ENCODE peak calls at places on chromosomes 13 and 19, in four cellular contexts. One of them, this sample, is unnamed.

GRCh38 chr19:53091413-53091812 is 11.8 kb downstream of the ZNF160 start:
- DNase-seq in WTC11: peak
- DNase-seq in RWPE1: no peak
- DNase-seq in lower leg skin: no peak
- DNase-seq in this sample: no peak

GRCh38 chr19:2523630-2524311 is 47.8 kb downstream of the GADD45B start:
- DNase-seq in WTC11: no peak
- DNase-seq in RWPE1: no peak
- DNase-seq in lower leg skin: no peak
- DNase-seq in this sample: no peak

GRCh38 chr13:49828452-49828851 is 36.0 kb upstream of the KPNA3 start:
- DNase-seq in WTC11: no peak
- DNase-seq in RWPE1: no peak
- DNase-seq in lower leg skin: no peak
- DNase-seq in this sample: no peak

GRCh38 chr13:19782049-19782726 is 557 bp downstream of the PSPC1 start:
- DNase-seq in WTC11: peak
- DNase-seq in RWPE1: peak
- DNase-seq in lower leg skin: peak
- DNase-seq in this sample: peak

GRCh38 chr13:99656092-99656745 is 154.9 kb downstream of the TM9SF2 start:
- DNase-seq in WTC11: peak
- DNase-seq in RWPE1: peak
- DNase-seq in lower leg skin: peak
- DNase-seq in this sample: peak

GRCh38 chr19:18373407-18373891 is 12.5 kb upstream of the GDF15 start:
- DNase-seq in WTC11: no peak
- DNase-seq in RWPE1: no peak
- DNase-seq in lower leg skin: no peak
- DNase-seq in this sample: no peak

GRCh38 chr13:75661443-75661842 is 25.3 kb downstream of the LMO7 start:
- DNase-seq in WTC11: no peak
- DNase-seq in RWPE1: no peak
- DNase-seq in lower leg skin: no peak
- DNase-seq in this sample: no peak

GRCh38 chr13:44726214-44726613 is 150.1 kb upstream of the TSC22D1 start:
- DNase-seq in WTC11: no peak
- DNase-seq in RWPE1: peak
- DNase-seq in lower leg skin: peak
- DNase-seq in this sample: no peak

GRCh38 chr19:54114340-54114826 is 1.1 kb downstream of the TFPT start:
- DNase-seq in WTC11: no peak
- DNase-seq in RWPE1: no peak
- DNase-seq in lower leg skin: no peak
- DNase-seq in this sample: peak

GRCh38 chr13:110136660-110137585 is 170.0 kb downstream of the COL4A1 start:
- DNase-seq in WTC11: no peak
- DNase-seq in RWPE1: no peak
- DNase-seq in lower leg skin: peak
- DNase-seq in this sample: no peak

GRCh38 chr13:45108716-45109706 is 11.3 kb upstream of the GTF2F2 start:
- DNase-seq in WTC11: peak
- DNase-seq in RWPE1: no peak
- DNase-seq in lower leg skin: no peak
- DNase-seq in this sample: no peak

GRCh38 chr13:106500450-106500849 is 35.0 kb downstream of the EFNB2 start:
- DNase-seq in WTC11: no peak
- DNase-seq in RWPE1: no peak
- DNase-seq in lower leg skin: no peak
- DNase-seq in this sample: no peak

GRCh38 chr13:48542581-48543341 is 9.9 kb upstream of the RCBTB2 start:
- DNase-seq in WTC11: peak
- DNase-seq in RWPE1: no peak
- DNase-seq in lower leg skin: peak
- DNase-seq in this sample: peak

This sample was measured in ureter.